ENCODE peak calls at places on chromosomes 7 and 10, in seven cellular contexts. I, U, C, W, N, S and H are unnamed samples.

GRCh38 chr7:29970158-29970557 is 19.4 kb downstream of the SCRN1 start:
- DNase-seq in I (no peak), U (no peak), C (no peak), W (no peak), N (no peak), S (no peak), H (no peak)

GRCh38 chr7:133885213-133885612 is 241.9 kb upstream of the LRGUK start:
- DNase-seq in I (no peak), U (no peak), C (no peak), W (no peak), N (no peak), S (no peak), H (no peak)

GRCh38 chr7:24152356-24152755 is 131.6 kb upstream of the NPY start:
- DNase-seq in I (no peak), U (no peak), C (no peak), W (no peak), N (no peak), S (no peak), H (no peak)

GRCh38 chr7:34823650-34824258 is 165.7 kb downstream of the NPSR1 start:
- DNase-seq in I (peak), U (no peak), C (peak), W (peak), N (no peak), S (no peak), H (peak)

GRCh38 chr10:92153-92552 is 43.1 kb upstream of the TUBB8 start:
- DNase-seq in I (no peak), U (no peak), C (no peak), W (no peak), N (no peak), S (no peak), H (no peak)

GRCh38 chr7:38335490-38336135 is 62.2 kb upstream of the TARP start:
- DNase-seq in I (peak), U (peak), C (peak), W (peak), N (peak), S (peak), H (peak)

GRCh38 chr10:97522071-97522470 is 23.3 kb downstream of the UBTD1 start:
- DNase-seq in I (no peak), U (no peak), C (no peak), W (no peak), N (no peak), S (no peak), H (no peak)

GRCh38 chr10:6296456-6297214 is 93.9 kb downstream of the PFKFB3 start:
- DNase-seq in I (no peak), U (no peak), C (no peak), W (no peak), N (no peak), S (no peak), H (no peak)

GRCh38 chr7:55457801-55458200 is 92.7 kb downstream of the LANCL2 start:
- DNase-seq in I (no peak), U (no peak), C (no peak), W (peak), N (no peak), S (no peak), H (no peak)

GRCh38 chr10:10872035-10872673 is 145.5 kb upstream of the CELF2 start:
- DNase-seq in I (peak), U (peak), C (peak), W (peak), N (no peak), S (no peak), H (peak)

GRCh38 chr10:114643158-114643557 is 14.9 kb downstream of the ABLIM1 start:
- DNase-seq in I (no peak), U (no peak), C (no peak), W (no peak), N (no peak), S (no peak), H (no peak)

GRCh38 chr10:113788604-113789083 is 37.2 kb downstream of the PLEKHS1 start:
- DNase-seq in I (peak), U (peak), C (peak), W (peak), N (no peak), S (no peak), H (peak)

GRCh38 chr7:71236488-71237179 is 104.7 kb downstream of the GALNT17 start:
- DNase-seq in I (no peak), U (no peak), C (no peak), W (no peak), N (no peak), S (no peak), H (no peak)

GRCh38 chr7:135976312-135977019 is 693 bp downstream of the MTPN start:
- DNase-seq in I (no peak), U (no peak), C (no peak), W (no peak), N (no peak), S (no peak), H (no peak)

GRCh38 chr10:24519950-24520349 is 203.7 kb downstream of the ARHGAP21 start:
- DNase-seq in I (no peak), U (no peak), C (no peak), W (no peak), N (no peak), S (no peak), H (no peak)

GRCh38 chr10:70664702-70665195 is 7.6 kb upstream of the ADAMTS14 start:
- DNase-seq in I (peak), U (peak), C (peak), W (peak), N (no peak), S (no peak), H (peak)

GRCh38 chr7:116232402-116232749 is 22.0 kb downstream of the TES start:
- DNase-seq in I (peak), U (no peak), C (no peak), W (no peak), N (no peak), S (no peak), H (peak)

GRCh38 chr7:4849390-4849789 is 12.4 kb downstream of the PAPOLB start:
- DNase-seq in I (peak), U (peak), C (peak), W (peak), N (no peak), S (no peak), H (peak)

DNA sequence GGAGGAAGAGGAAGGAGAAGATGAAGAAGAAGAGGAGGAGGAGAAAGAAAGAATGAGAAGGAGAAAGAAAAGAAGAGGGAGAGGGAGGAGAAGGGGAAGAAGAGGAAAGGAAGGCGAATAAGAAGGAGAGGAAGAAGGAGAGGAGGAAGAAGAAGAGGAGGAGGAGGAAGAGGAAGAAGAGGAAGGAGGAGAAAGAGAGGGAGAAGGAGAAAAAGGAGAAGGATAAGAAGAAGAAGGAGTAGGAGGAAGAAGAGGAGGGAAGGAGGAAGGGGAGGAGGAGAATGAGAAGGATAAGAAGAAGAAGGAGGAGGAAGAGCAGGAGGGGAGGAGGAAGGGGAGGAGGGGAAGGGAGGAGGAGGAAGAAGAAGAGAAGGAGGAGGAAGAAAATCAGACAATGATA is 149.2 kb upstream of the LYZL2 start:
- DNase-seq in I (no peak), U (no peak), C (no peak), W (no peak), N (no peak), S (no peak), H (no peak)
- TF ChIP-seq CTCF in I (no peak), U (no peak), C (no peak), W (no peak), N (no peak), S (no peak), H (no peak)

GRCh38 chr7:2728309-2729042 is 40.5 kb downstream of the AMZ1 start:
- DNase-seq in I (peak), U (no peak), C (no peak), W (no peak), N (peak), S (no peak), H (no peak)

GRCh38 chr7:2730846-2731770 is 43.1 kb downstream of the AMZ1 start:
- DNase-seq in I (no peak), U (no peak), C (no peak), W (no peak), N (no peak), S (no peak), H (no peak)

GRCh38 chr7:2729043-2729892 is 41.3 kb downstream of the AMZ1 start:
- DNase-seq in I (peak), U (no peak), C (no peak), W (no peak), N (no peak), S (no peak), H (no peak)

GRCh38 chr7:2732388-2732787 is 44.4 kb downstream of the AMZ1 start:
- DNase-seq in I (no peak), U (no peak), C (no peak), W (no peak), N (no peak), S (no peak), H (no peak)

GRCh38 chr7:2729893-2730716 is 42.1 kb downstream of the AMZ1 start:
- DNase-seq in I (peak), U (no peak), C (no peak), W (no peak), N (no peak), S (no peak), H (peak)
- H3K4me3 ChIP-seq in I (no peak), U (no peak), C (no peak), W (no peak), N (no peak), S (no peak), H (no peak)

GRCh38 chr10:72043016-72043834 is 45.1 kb downstream of the SPOCK2 start:
- DNase-seq in I (no peak), U (no peak), C (no peak), W (no peak), N (no peak), S (no peak), H (no peak)

GRCh38 chr10:72048450-72049124 is 39.8 kb downstream of the SPOCK2 start:
- DNase-seq in I (peak), U (peak), C (peak), W (peak), N (peak), S (peak), H (peak)

GRCh38 chr10:72045586-72045985 is 42.8 kb downstream of the SPOCK2 start:
- DNase-seq in I (peak), U (no peak), C (no peak), W (peak), N (no peak), S (no peak), H (no peak)

GRCh38 chr10:72041491-72041890 is 46.9 kb downstream of the SPOCK2 start:
- DNase-seq in I (no peak), U (no peak), C (no peak), W (no peak), N (no peak), S (no peak), H (no peak)

GRCh38 chr10:72044417-72045041 is 43.8 kb downstream of the SPOCK2 start:
- DNase-seq in I (peak), U (no peak), C (no peak), W (peak), N (no peak), S (no peak), H (no peak)
- TF ChIP-seq CTCF in I (peak), U (peak), C (peak), W (peak), N (peak), S (peak), H (no peak)

DNA sequence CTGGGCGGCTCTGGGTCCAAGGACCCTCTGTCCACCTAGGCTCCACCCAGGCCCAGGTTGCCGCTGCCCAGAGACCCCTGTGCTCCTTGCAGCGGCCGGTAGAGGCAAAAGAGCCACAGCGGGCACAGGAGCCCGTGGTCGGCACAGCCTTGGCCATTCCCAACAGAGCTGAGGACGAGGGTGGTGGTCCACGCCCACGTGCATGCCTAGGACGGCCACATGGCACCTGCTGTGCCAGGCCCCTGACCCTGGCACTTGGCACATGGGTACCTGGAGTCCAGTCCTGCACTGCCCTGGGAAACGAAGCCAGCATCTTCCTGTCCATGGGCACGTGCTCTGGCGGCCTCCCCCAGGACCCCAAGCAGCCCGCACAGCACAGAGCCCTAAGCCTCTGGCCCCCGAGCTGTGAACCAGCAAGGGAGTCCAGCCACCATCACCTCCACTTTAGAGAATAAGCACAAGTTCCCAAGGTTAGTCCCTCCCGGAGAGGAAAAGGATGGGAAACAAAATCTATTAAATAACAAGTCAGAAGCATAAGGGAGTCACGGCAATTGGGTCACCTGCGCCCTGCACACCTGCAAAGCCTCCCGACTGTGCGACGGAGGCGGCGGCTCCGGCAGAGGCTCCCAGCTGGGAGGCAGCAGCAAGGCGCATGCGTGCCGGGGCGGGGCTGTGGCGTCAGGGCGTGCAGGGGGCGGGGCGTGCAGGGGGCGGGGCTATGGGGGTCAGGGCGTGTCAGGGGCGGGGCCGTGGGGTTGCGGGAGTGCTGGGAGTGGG is 59.1 kb downstream of the STK32C start:
- DNase-seq in I (no peak), U (no peak), C (no peak), W (peak), N (no peak), S (no peak), H (no peak)
- H3K4me3 ChIP-seq in I (peak), U (peak), C (peak), W (peak), N (peak), S (no peak), H (peak)

GRCh38 chr7:68671046-68671445 is 927.2 kb upstream of the AUTS2 start:
- DNase-seq in I (no peak), U (no peak), C (no peak), W (no peak), N (no peak), S (no peak), H (no peak)
- TF ChIP-seq CTCF in I (no peak), U (no peak), C (no peak), W (no peak), N (no peak), S (no peak), H (no peak)